ENCODE peak calls at places on chromosomes 16 and 17, in seven cellular contexts. E is A549, W is kidney epithelial cell, S is AG10803, G is adrenal gland, D is astrocyte of the spinal cord, L is gastrocnemius medialis. Z is an unnamed sample.

GRCh38 chr16:48014349-48015135 is 141.3 kb downstream of the ABCC12 start:
- DNase-seq in E (peak), W (peak), S (no peak), G (no peak), D (peak), L (no peak), Z (peak)

GRCh38 chr16:2973081-2973480 is 3.9 kb downstream of the PAQR4 start:
- DNase-seq in E (no peak), W (no peak), S (no peak), G (peak), D (no peak), L (no peak), Z (no peak)

GRCh38 chr16:56252835-56253234 is 61.5 kb downstream of the GNAO1 start:
- DNase-seq in E (no peak), W (no peak), S (no peak), G (peak), D (no peak), L (peak), Z (no peak)

GRCh38 chr16:47285001-47285400 is 141.3 kb upstream of the NETO2 start:
- DNase-seq in E (no peak), W (no peak), S (no peak), G (no peak), D (no peak), L (no peak), Z (no peak)

GRCh38 chr17:14061666-14062560 is 7.4 kb upstream of the COX10 start:
- DNase-seq in E (no peak), W (peak), S (peak), G (peak), D (peak), L (peak), Z (peak)

GRCh38 chr16:56048425-56049100 is 142.7 kb upstream of the GNAO1 start:
- DNase-seq in E (no peak), W (no peak), S (no peak), G (no peak), D (no peak), L (no peak), Z (no peak)

GRCh38 chr17:80782536-80783427 is 208.9 kb upstream of the CHMP6 start:
- DNase-seq in E (peak), W (no peak), S (peak), G (no peak), D (no peak), L (no peak), Z (peak)

GRCh38 chr17:79023886-79024771 is at the start of gene C1QTNF1:
- DNase-seq in E (peak), W (no peak), S (no peak), G (peak), D (no peak), L (peak), Z (peak)

GRCh38 chr16:54812229-54812628 is 118.4 kb upstream of the IRX5 start:
- DNase-seq in E (peak), W (no peak), S (peak), G (no peak), D (peak), L (no peak), Z (peak)

GRCh38 chr17:876272-876671 is 94.1 kb downstream of the MRM3 start:
- DNase-seq in E (no peak), W (no peak), S (no peak), G (no peak), D (no peak), L (no peak), Z (no peak)

GRCh38 chr17:63523256-63523869 is at the start of gene KCNH6:
- DNase-seq in E (no peak), W (no peak), S (no peak), G (no peak), D (no peak), L (no peak), Z (no peak)

GRCh38 chr17:46772013-46772878 is 46.2 kb downstream of the WNT3 start:
- DNase-seq in E (peak), W (no peak), S (peak), G (no peak), D (no peak), L (no peak), Z (no peak)

GRCh38 chr17:32742686-32743538 is 134.0 kb downstream of the MYO1D start:
- DNase-seq in E (no peak), W (no peak), S (no peak), G (no peak), D (no peak), L (no peak), Z (no peak)

GRCh38 chr17:49576906-49577650 is 1.4 kb downstream of the NXPH3 start:
- DNase-seq in E (no peak), W (no peak), S (no peak), G (no peak), D (no peak), L (no peak), Z (no peak)

GRCh38 chr16:51181495-51181795 is 30.4 kb upstream of the SALL1 start:
- DNase-seq in E (no peak), W (no peak), S (no peak), G (no peak), D (no peak), L (no peak), Z (no peak)

GRCh38 chr17:32152130-32152529 is 9.8 kb downstream of the RHOT1 start:
- DNase-seq in E (no peak), W (no peak), S (no peak), G (peak), D (no peak), L (no peak), Z (peak)

GRCh38 chr17:538096-538973 is 176.3 kb downstream of the VPS53 start:
- DNase-seq in E (no peak), W (no peak), S (peak), G (no peak), D (peak), L (no peak), Z (peak)

GRCh38 chr17:38967290-38967738 is at the start of gene FBXO47:
- DNase-seq in E (peak), W (peak), S (peak), G (peak), D (peak), L (peak), Z (peak)

GRCh38 chr17:82215095-82215971 is 2.7 kb upstream of the CCDC57 start:
- DNase-seq in E (peak), W (no peak), S (peak), G (peak), D (no peak), L (no peak), Z (peak)

GRCh38 chr17:39671651-39672521 is 3.6 kb downstream of the PNMT start:
- DNase-seq in E (peak), W (no peak), S (no peak), G (peak), D (peak), L (peak), Z (peak)

GRCh38 chr16:72262711-72263110 is 90.8 kb upstream of the PMFBP1 start:
- DNase-seq in E (no peak), W (no peak), S (no peak), G (no peak), D (no peak), L (no peak), Z (no peak)

GRCh38 chr17:31919802-31920525 is 16.8 kb upstream of the SUZ12 start:
- DNase-seq in E (no peak), W (no peak), S (no peak), G (no peak), D (peak), L (no peak), Z (peak)

GRCh38 chr17:30832438-30832790 is 648 bp downstream of the ATAD5 start:
- DNase-seq in E (no peak), W (no peak), S (no peak), G (no peak), D (no peak), L (no peak), Z (no peak)

GRCh38 chr17:82863941-82864720 is 24.3 kb upstream of the ZNF750 start:
- DNase-seq in E (no peak), W (no peak), S (peak), G (peak), D (peak), L (peak), Z (peak)

GRCh38 chr16:89324056-89325010 is 106.8 kb downstream of the ZNF778 start:
- DNase-seq in E (no peak), W (no peak), S (peak), G (peak), D (peak), L (peak), Z (peak)

GRCh38 chr17:43360376-43360738 is 38.4 kb upstream of the ARL4D start:
- DNase-seq in E (peak), W (no peak), S (peak), G (peak), D (peak), L (peak), Z (peak)

GRCh38 chr17:19706791-19707727 is 9.3 kb downstream of the SLC47A2 start:
- DNase-seq in E (no peak), W (no peak), S (no peak), G (no peak), D (no peak), L (no peak), Z (no peak)

GRCh38 chr17:35723735-35724134 is 7.7 kb upstream of the RASL10B start:
- DNase-seq in E (no peak), W (no peak), S (no peak), G (no peak), D (no peak), L (no peak), Z (no peak)

GRCh38 chr17:76408037-76408849 is 23.8 kb downstream of the SPHK1 start:
- DNase-seq in E (peak), W (no peak), S (no peak), G (peak), D (peak), L (peak), Z (peak)

GRCh38 chr17:11240041-11240801 is 792 bp upstream of the SHISA6 start:
- DNase-seq in E (no peak), W (no peak), S (no peak), G (no peak), D (no peak), L (no peak), Z (no peak)

GRCh38 chr17:4074831-4075495 is 67.9 kb downstream of the ZZEF1 start:
- DNase-seq in E (peak), W (peak), S (peak), G (no peak), D (peak), L (no peak), Z (peak)

GRCh38 chr17:31019004-31019403 is 48.2 kb downstream of the RNF135 start:
- DNase-seq in E (no peak), W (no peak), S (no peak), G (no peak), D (no peak), L (no peak), Z (no peak)

GRCh38 chr17:57915980-57916757 is 39.0 kb downstream of the CUEDC1 start:
- DNase-seq in E (no peak), W (no peak), S (peak), G (peak), D (peak), L (no peak), Z (no peak)

GRCh38 chr17:68246271-68247028 is 1.4 kb upstream of the AMZ2 start:
- DNase-seq in E (peak), W (no peak), S (no peak), G (peak), D (no peak), L (no peak), Z (no peak)

DNA sequence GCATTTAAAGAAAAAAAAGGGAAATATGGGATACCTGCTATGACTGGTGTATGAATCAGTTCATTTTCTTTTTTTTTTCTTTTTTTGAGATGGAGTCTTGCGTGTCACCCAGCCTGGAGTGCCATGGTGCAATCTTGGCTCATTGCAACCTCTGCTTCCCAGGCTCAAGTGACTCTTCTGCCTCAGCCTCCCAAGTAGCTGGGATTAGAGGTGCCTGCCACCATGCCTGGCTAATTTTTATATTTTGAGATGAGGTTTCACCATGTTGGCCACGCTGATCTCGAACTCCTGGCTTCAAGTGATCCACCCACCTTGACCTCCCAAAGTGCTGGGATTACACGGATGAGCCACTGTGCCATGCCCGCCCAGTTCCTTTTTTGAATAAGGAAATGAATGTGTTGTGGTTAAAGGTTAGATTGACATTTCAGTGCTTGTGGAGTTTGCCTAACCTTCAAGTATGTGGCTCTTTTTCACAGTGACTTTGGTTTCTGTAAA is 7.7 kb downstream of the HAPSTR1 start:
- DNase-seq in E (no peak), W (no peak), S (peak), G (peak), D (no peak), L (peak), Z (no peak)
- H3K4me3 ChIP-seq in E (no peak), W (no peak), S (no peak), G (no peak), D (no peak), L (no peak), Z (no peak)

GRCh38 chr16:69861276-69862030 is 89.7 kb upstream of the CLEC18A start:
- DNase-seq in E (no peak), W (no peak), S (peak), G (peak), D (peak), L (peak), Z (peak)

GRCh38 chr16:69860233-69861231 is 90.6 kb upstream of the CLEC18A start:
- DNase-seq in E (no peak), W (no peak), S (no peak), G (no peak), D (no peak), L (no peak), Z (no peak)

GRCh38 chr16:69855587-69855986 is 93.5 kb downstream of the WWP2 start:
- DNase-seq in E (no peak), W (no peak), S (no peak), G (no peak), D (no peak), L (no peak), Z (no peak)

GRCh38 chr16:69858196-69859104 is 92.7 kb upstream of the CLEC18A start:
- DNase-seq in E (no peak), W (no peak), S (no peak), G (peak), D (no peak), L (no peak), Z (no peak)

GRCh38 chr16:69859105-69859969 is 91.8 kb upstream of the CLEC18A start:
- DNase-seq in E (peak), W (no peak), S (no peak), G (peak), D (no peak), L (peak), Z (peak)
- TF ChIP-seq CTCF in E (peak), W (peak), S (peak), G (no peak), D (peak), L (peak), Z (peak)

GRCh38 chr17:73156166-73156840 is 8.5 kb upstream of the SSTR2 start:
- DNase-seq in E (peak), W (no peak), S (peak), G (peak), D (peak), L (peak), Z (peak)

GRCh38 chr17:73155410-73156165 is 9.2 kb upstream of the SSTR2 start:
- DNase-seq in E (no peak), W (no peak), S (no peak), G (no peak), D (no peak), L (no peak), Z (no peak)

GRCh38 chr17:73156887-73157870 is 7.6 kb upstream of the SSTR2 start:
- DNase-seq in E (no peak), W (no peak), S (no peak), G (no peak), D (no peak), L (no peak), Z (peak)

GRCh38 chr17:73148540-73149334 is 16.1 kb upstream of the SSTR2 start:
- DNase-seq in E (no peak), W (no peak), S (no peak), G (no peak), D (no peak), L (no peak), Z (no peak)

DNA sequence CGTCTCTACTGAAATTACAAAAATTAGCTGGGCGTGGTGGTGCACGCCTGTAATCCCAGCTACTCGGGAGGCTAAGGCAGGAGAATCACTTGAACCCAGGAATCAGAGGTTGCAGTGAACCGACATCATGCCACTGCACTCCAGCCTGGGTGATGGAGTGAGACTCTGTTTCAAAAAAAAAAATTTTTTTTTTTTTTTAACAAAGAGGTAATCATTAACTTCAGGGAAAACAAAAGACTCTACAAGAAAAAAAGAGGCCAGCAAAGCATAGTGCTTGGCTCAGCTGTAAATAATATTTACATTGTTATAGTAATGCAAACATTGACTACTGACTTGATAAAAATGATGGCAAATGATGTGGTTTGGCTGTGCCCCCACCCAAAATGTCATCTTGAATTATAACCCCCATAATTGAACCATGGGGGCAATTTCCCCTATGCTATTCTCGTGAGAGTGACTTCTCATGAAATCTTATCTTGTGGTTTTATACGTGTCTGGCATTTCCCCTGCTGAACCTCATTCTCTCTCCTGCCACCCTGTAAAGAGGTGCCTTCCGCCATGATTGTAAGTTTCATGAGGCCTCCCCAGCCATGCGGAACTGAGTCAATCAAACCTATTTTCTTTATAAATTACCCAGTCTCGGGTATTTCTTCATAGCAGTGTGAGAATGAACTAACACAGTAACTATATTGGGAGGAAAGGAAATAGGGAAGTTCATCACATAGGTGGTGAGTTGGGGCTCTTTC is 12.7 kb upstream of the SSTR2 start:
- DNase-seq in E (no peak), W (peak), S (no peak), G (no peak), D (no peak), L (no peak), Z (no peak)
- H3K4me3 ChIP-seq in E (no peak), W (no peak), S (no peak), G (no peak), D (no peak), L (no peak), Z (no peak)

DNA sequence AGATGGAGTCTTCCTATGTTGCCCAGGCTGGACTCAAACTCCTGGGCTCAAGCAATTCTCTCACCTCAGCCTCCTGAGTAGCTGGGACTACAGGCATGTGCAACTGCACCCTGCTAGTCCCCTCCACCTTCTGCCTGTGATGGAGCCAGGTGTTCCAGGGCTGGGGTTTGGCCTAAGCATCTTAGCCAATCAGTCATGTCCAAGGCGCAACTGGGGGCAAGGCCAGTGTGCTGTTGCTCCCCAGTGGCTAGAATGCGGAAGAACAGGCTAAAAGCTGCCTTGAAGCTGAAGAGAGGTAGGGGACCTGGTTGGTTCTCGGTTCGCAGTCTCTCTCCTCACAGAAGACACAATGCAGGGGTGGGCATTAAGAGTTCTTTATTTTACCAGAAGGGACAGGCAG is 18.6 kb downstream of the FLOT2 start:
- DNase-seq in E (peak), W (no peak), S (peak), G (no peak), D (peak), L (no peak), Z (peak)
- TF ChIP-seq CTCF in E (peak), W (peak), S (peak), G (peak), D (peak), L (no peak), Z (peak)

GRCh38 chr17:51435641-51436091 is 175.3 kb downstream of the UTP18 start:
- DNase-seq in E (peak), W (no peak), S (peak), G (peak), D (no peak), L (no peak), Z (peak)
- H3K4me3 ChIP-seq in E (no peak), W (no peak), S (no peak), G (no peak), D (no peak), L (no peak), Z (no peak)

GRCh38 chr16:31507617-31507928 is 618 bp downstream of the RUSF1 start:
- DNase-seq in E (no peak), W (no peak), S (no peak), G (no peak), D (no peak), L (no peak), Z (no peak)
- TF ChIP-seq CTCF in E (no peak), W (no peak), S (no peak), G (no peak), D (no peak), L (no peak), Z (no peak)

DNA sequence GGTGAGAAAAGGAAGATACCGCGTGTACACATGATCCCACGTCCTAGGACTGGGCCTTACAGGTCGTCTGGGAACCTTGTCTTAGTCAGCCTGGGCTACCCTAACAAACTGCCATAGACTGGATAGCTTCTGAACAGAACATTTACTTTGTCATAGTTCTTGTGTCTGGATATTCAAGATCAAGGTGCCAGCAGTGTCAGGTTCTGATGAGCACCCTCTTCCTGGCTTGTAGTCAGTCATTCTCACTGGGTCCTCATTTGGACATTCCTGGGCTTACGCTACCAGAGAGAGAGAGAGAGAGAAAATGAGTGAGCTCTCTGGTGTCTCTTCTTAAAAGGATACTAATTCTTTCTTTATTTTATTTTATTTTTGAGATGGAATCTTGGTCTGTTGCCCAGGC is 685.8 kb upstream of the RBFOX1 start:
- DNase-seq in E (no peak), W (no peak), S (no peak), G (no peak), D (no peak), L (no peak), Z (no peak)
- H3K4me3 ChIP-seq in E (no peak), W (no peak), S (no peak), G (no peak), D (no peak), L (no peak), Z (no peak)

GRCh38 chr16:58756650-58757332 is 22.7 kb upstream of the GOT2 start:
- DNase-seq in E (no peak), W (no peak), S (no peak), G (no peak), D (no peak), L (no peak), Z (no peak)
- TF ChIP-seq CTCF in E (no peak), W (no peak), S (no peak), G (no peak), D (no peak), L (no peak), Z (no peak)

Z was measured in choroid plexus epithelial cell.